ENCODE peak calls at places on chromosomes 3 and 15, in six cellular contexts. K is aorta; Q is CD8-positive, alpha-beta memory T cell; W is cardiac muscle cell; J is trophoblast cell; V is pancreas. I is an unnamed sample.

GRCh38 chr15:87716422-87716821 is 540.1 kb downstream of the NTRK3 start:
- DNase-seq in W (no peak), V (no peak), K (no peak), Q (no peak), J (no peak), I (no peak)

GRCh38 chr3:56747150-56747549 is 54.6 kb downstream of the ARHGEF3 start:
- DNase-seq in V (no peak), J (no peak), Q (no peak), W (no peak), K (no peak), I (no peak)

GRCh38 chr3:14472471-14473351 is 67.4 kb downstream of the GRIP2 start:
- DNase-seq in K (no peak), W (peak; percentile 92), J (peak; percentile 64), V (peak; percentile 31), Q (no peak), I (no peak)

GRCh38 chr3:38116471-38117162 is 20.3 kb downstream of the ACAA1 start:
- DNase-seq in W (no peak), Q (no peak), K (peak; percentile 63), J (no peak), V (peak; percentile 50), I (peak; percentile 25)

GRCh38 chr3:155791190-155791589 is 14.9 kb downstream of the C3orf33 start:
- DNase-seq in J (peak; percentile 29), V (no peak), Q (no peak), W (no peak), K (no peak), I (no peak)

GRCh38 chr3:47464603-47465002 is 11.1 kb downstream of the SCAP start:
- DNase-seq in J (no peak), Q (no peak), K (no peak), V (no peak), W (peak; percentile 16), I (no peak)

GRCh38 chr15:96330450-96331140 is at the start of gene NR2F2:
- DNase-seq in Q (peak; percentile 57), W (peak; percentile 99), V (peak; percentile 99), J (peak; percentile 97), K (peak; percentile 97), I (peak; percentile 93)

GRCh38 chr3:125157183-125157582 is 55.4 kb downstream of the SLC12A8 start:
- DNase-seq in K (no peak), J (no peak), Q (no peak), V (no peak), W (no peak), I (no peak)

GRCh38 chr3:141151439-141151838 is 80.2 kb upstream of the PXYLP1 start:
- DNase-seq in W (peak; percentile 7), J (peak; percentile 42), V (no peak), Q (no peak), K (no peak), I (no peak)

GRCh38 chr3:55042591-55042990 is 114.7 kb upstream of the LRTM1 start:
- DNase-seq in W (peak; percentile 27), J (no peak), Q (no peak), V (no peak), K (no peak), I (no peak)

GRCh38 chr3:21750831-21751391 is at the start of gene ZNF385D:
- DNase-seq in J (no peak), W (peak; percentile 61), Q (no peak), V (peak; percentile 32), K (peak; percentile 85), I (peak; percentile 59)

GRCh38 chr3:185744997-185745843 is 79.6 kb downstream of the IGF2BP2 start:
- DNase-seq in Q (no peak), W (peak; percentile 75), K (no peak), V (no peak), J (peak; percentile 74), I (no peak)

GRCh38 chr15:91522609-91523332 is 330.7 kb upstream of the SLCO3A1 start:
- DNase-seq in V (no peak), J (no peak), K (no peak), Q (no peak), W (peak; percentile 43), I (no peak)

GRCh38 chr3:141940204-141940776 is 63.8 kb downstream of the ATP1B3 start:
- DNase-seq in V (no peak), K (no peak), Q (no peak), J (peak; percentile 72), W (peak; percentile 59), I (no peak)

GRCh38 chr3:10449436-10449835 is 56.0 kb downstream of the ATP2B2 start:
- DNase-seq in V (no peak), J (no peak), K (peak; percentile 62), W (no peak), Q (no peak), I (no peak)

GRCh38 chr3:117809157-117810081 is 1099.8 kb downstream of the TUSC7 start:
- DNase-seq in J (no peak), K (no peak), V (no peak), W (no peak), Q (no peak), I (no peak)

GRCh38 chr15:44096596-44096995 is 98.5 kb downstream of the FRMD5 start:
- DNase-seq in V (no peak), Q (no peak), K (no peak), J (no peak), W (no peak), I (no peak)

GRCh38 chr3:98589331-98589870 is 4.0 kb downstream of the CPOX start:
- DNase-seq in Q (no peak), K (no peak), J (no peak), W (peak; percentile 33), V (no peak), I (no peak)

GRCh38 chr15:48062476-48062875 is 58.3 kb upstream of the SLC24A5 start:
- DNase-seq in Q (no peak), J (no peak), W (peak; percentile 11), K (no peak), V (no peak), I (no peak)

GRCh38 chr3:105800320-105800719 is 68.5 kb downstream of the CBLB start:
- DNase-seq in W (no peak), K (no peak), Q (no peak), J (no peak), V (no peak), I (no peak)

GRCh38 chr3:37909067-37909911 is 47.6 kb downstream of the CTDSPL start:
- DNase-seq in V (no peak), K (no peak), Q (no peak), J (no peak), W (peak; percentile 72), I (no peak)

DNA sequence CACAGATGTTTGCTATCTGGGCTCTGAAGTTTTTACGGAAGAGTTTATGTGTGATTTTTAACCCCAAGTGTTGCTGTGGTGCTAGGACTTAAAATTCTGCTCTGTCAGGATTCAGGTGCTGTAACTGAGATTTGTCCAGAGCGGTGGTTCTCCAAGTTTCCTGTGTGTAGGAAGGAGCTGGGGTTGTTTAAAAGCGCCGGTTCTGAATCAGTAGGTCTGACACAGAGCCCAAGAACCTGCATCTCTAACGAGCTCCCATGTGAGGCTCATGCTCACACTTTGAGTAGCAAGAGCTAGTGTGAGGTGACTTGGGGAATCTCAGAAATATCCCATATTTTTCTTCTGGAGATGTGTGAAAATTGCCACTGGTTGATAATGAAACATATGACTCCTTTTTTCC is 325.5 kb downstream of the SATB1 start:
- DNase-seq in J (no peak), Q (no peak), V (no peak), K (no peak), W (peak; percentile 9), I (no peak)
- H3K4me3 ChIP-seq in J (no peak overlapping the region), Q (no peak overlapping the region), V (no peak overlapping the region), K (no peak overlapping the region), W (no peak overlapping the region), I (no peak overlapping the region)

GRCh38 chr15:25394893-25395292 is 43.9 kb downstream of the UBE3A start:
- DNase-seq in V (no peak), W (no peak), J (no peak), Q (no peak), K (no peak), I (no peak)
- H3K36me3 ChIP-seq in V (no peaks in the 10 kb centered on the region), W (no peaks in the 10 kb centered on the region), J (no peaks in the 10 kb centered on the region), Q (peaks cover 3% of the 10 kb centered on the region), K (no peaks in the 10 kb centered on the region), I (no peaks in the 10 kb centered on the region)

GRCh38 chr15:60374628-60375081 is 23.1 kb downstream of the ANXA2 start:
- DNase-seq in W (peak; percentile 85), Q (no peak), J (peak; percentile 64), K (peak; percentile 83), V (no peak), I (peak; percentile 69)

GRCh38 chr15:60373745-60374144 is 24.0 kb downstream of the ANXA2 start:
- DNase-seq in Q (no peak), V (no peak), W (no peak), K (no peak), J (no peak), I (no peak)

GRCh38 chr15:60375255-60375809 is 22.5 kb downstream of the ANXA2 start:
- DNase-seq in J (no peak), K (no peak), V (no peak), Q (no peak), W (no peak), I (no peak)

GRCh38 chr15:60373327-60373726 is 24.5 kb downstream of the ANXA2 start:
- DNase-seq in J (no peak), Q (no peak), V (no peak), K (no peak), W (no peak), I (no peak)

GRCh38 chr15:60374209-60374608 is 23.6 kb downstream of the ANXA2 start:
- DNase-seq in W (no peak), V (no peak), J (no peak), Q (no peak), K (no peak), I (no peak)
- H3K4me3 ChIP-seq in W (no peak overlapping the region), V (no peak overlapping the region), J (no peak overlapping the region), Q (no peak overlapping the region), K (no peak overlapping the region), I (no peak overlapping the region)

GRCh38 chr15:41042851-41043250 is 73.2 kb downstream of the INO80 start:
- DNase-seq in J (no peak), Q (no peak), W (no peak), V (no peak), K (no peak), I (no peak)
- H3K36me3 ChIP-seq in J (peaks cover 32% of the 10 kb centered on the region), Q (peaks cover 19% of the 10 kb centered on the region), W (peaks cover 54% of the 10 kb centered on the region), V (peaks cover 32% of the 10 kb centered on the region), K (peaks cover 3% of the 10 kb centered on the region), I (peaks cover 91% of the 10 kb centered on the region)

DNA sequence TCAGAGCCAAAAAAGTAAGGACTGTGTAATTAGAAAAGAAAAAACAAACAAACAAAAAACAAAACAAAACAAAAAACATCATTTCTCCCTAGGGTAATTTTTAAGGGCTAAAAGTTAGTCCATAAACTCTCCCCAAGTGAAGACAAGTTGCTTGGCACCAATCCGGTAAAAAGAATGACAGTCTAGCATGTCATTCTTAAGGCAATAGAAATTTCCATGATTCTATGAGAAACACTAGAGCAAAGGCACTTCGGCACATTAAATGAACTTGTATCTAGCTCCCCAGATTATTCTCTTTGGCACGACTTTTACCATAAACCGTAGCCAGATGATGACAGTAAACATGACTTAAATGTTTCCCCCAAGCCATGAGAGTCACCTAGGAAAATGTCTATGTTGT is 10.1 kb downstream of the COL8A1 start:
- DNase-seq in Q (no peak), W (no peak), K (no peak), V (no peak), J (no peak), I (no peak)
- H3K4me3 ChIP-seq in Q (no peak overlapping the region), W (no peak overlapping the region), K (no peak overlapping the region), V (no peak overlapping the region), J (no peak overlapping the region), I (no peak overlapping the region)

GRCh38 chr3:172351895-172352466 is 96.3 kb downstream of the GHSR start:
- DNase-seq in W (no peak), V (no peak), Q (no peak), K (no peak), J (peak; percentile 28), I (no peak)
- H3K36me3 ChIP-seq in W (peaks cover 78% of the 10 kb centered on the region), V (peaks cover 31% of the 10 kb centered on the region), Q (peaks cover 17% of the 10 kb centered on the region), K (peaks cover 13% of the 10 kb centered on the region), J (peaks cover 22% of the 10 kb centered on the region), I (peaks cover 95% of the 10 kb centered on the region)

I was measured in left lung.